ENCODE peak calls at places on chromosomes 6 and 20, in seven cellular contexts. H, G, T, E, W, U and S are unnamed samples.

GRCh38 chr6:161233986-161234620 is 39.8 kb downstream of the AGPAT4 start:
- DNase-seq in H (peak; percentile 94), G (peak; percentile 95), T (peak; percentile 91), E (peak; percentile 79), W (peak; percentile 16), U (no peak), S (peak; percentile 93)

GRCh38 chr6:75089921-75090320 is 115.9 kb downstream of the COL12A1 start:
- DNase-seq in H (no peak), G (no peak), T (no peak), E (no peak), W (no peak), U (no peak), S (no peak)

GRCh38 chr6:109768485-109768884 is 77.4 kb downstream of the FIG4 start:
- DNase-seq in H (no peak), G (peak; percentile 90), T (no peak), E (no peak), W (peak; percentile 82), U (no peak), S (peak; percentile 87)

GRCh38 chr6:154359679-154360078 is 3.1 kb upstream of the IPCEF1 start:
- DNase-seq in H (no peak), G (no peak), T (no peak), E (no peak), W (no peak), U (no peak), S (no peak)

GRCh38 chr6:28336284-28337024 is 506 bp upstream of the ZSCAN31 start:
- DNase-seq in H (peak; percentile 35), G (peak; percentile 23), T (no peak), E (peak; percentile 89), W (peak; percentile 65), U (no peak), S (no peak)

GRCh38 chr6:140572129-140572528 is 1197.7 kb upstream of the CITED2 start:
- DNase-seq in H (peak; percentile 95), G (peak; percentile 94), T (peak; percentile 91), E (peak; percentile 43), W (peak; percentile 26), U (no peak), S (peak; percentile 94)

GRCh38 chr6:36139431-36139830 is 9.1 kb downstream of the MAPK13 start:
- DNase-seq in H (peak; percentile 51), G (no peak), T (no peak), E (no peak), W (no peak), U (no peak), S (no peak)

GRCh38 chr6:3714111-3714510 is 37.4 kb downstream of the PXDC1 start:
- DNase-seq in H (no peak), G (no peak), T (no peak), E (no peak), W (no peak), U (no peak), S (no peak)

GRCh38 chr6:143970827-143971226 is 37.2 kb downstream of the PLAGL1 start:
- DNase-seq in H (peak; percentile 50), G (peak; percentile 36), T (peak; percentile 23), E (no peak), W (no peak), U (no peak), S (peak; percentile 44)

GRCh38 chr20:35145141-35145564 is 2.0 kb downstream of the EDEM2 start:
- DNase-seq in H (peak; percentile 80), G (peak; percentile 66), T (no peak), E (peak; percentile 68), W (peak; percentile 87), U (no peak), S (peak; percentile 62)

GRCh38 chr6:48249071-48249470 is 138.1 kb upstream of the PTCHD4 start:
- DNase-seq in H (no peak), G (no peak), T (no peak), E (no peak), W (no peak), U (no peak), S (no peak)

GRCh38 chr20:60474385-60474910 is 516.2 kb downstream of the CDH26 start:
- DNase-seq in H (no peak), G (no peak), T (no peak), E (no peak), W (no peak), U (no peak), S (no peak)

GRCh38 chr6:136445063-136445462 is 105.2 kb downstream of the MAP7 start:
- DNase-seq in H (no peak), G (no peak), T (no peak), E (no peak), W (no peak), U (no peak), S (no peak)

GRCh38 chr6:166765234-166765541 is 138.1 kb upstream of the RPS6KA2 start:
- DNase-seq in H (no peak), G (no peak), T (no peak), E (no peak), W (no peak), U (no peak), S (no peak)

GRCh38 chr20:19940945-19941590 is 76.1 kb upstream of the NAA20 start:
- DNase-seq in H (no peak), G (no peak), T (no peak), E (no peak), W (no peak), U (no peak), S (no peak)

GRCh38 chr6:27865952-27866369 is 46.2 kb downstream of the OR2B2 start:
- DNase-seq in H (no peak), G (no peak), T (no peak), E (no peak), W (no peak), U (peak; percentile 29), S (peak; percentile 49)

GRCh38 chr6:28449056-28449455 is 5.8 kb upstream of the ZSCAN23 start:
- DNase-seq in H (no peak), G (no peak), T (no peak), E (no peak), W (no peak), U (peak; percentile 40), S (no peak)

GRCh38 chr6:25175216-25175615 is 104.0 kb upstream of the CARMIL1 start:
- DNase-seq in H (peak; percentile 76), G (no peak), T (no peak), E (peak; percentile 69), W (no peak), U (no peak), S (no peak)